ENCODE peak calls at places on chromosomes 6 and 20, in nine cellular contexts. P is A549, M is GM23248, L is pancreas, B is heart left ventricle, R is heart right ventricle, O is neuronal stem cell, S is right cardiac atrium, N is tibial artery. W is an unnamed sample.
A peak's percentile ranks its signal among the peaks of the same experiment; 100 is the strongest.

GRCh38 chr6:160293844-160294243 is 35.2 kb upstream of the SLC22A2 start:
- DNase-seq in P (no peak), M (no peak), L (no peak), B (no peak), R (no peak), O (no peak), S (no peak), N (peak; percentile 73), W (no peak)

GRCh38 chr6:13360671-13361540 is 32.6 kb upstream of the TBC1D7 start:
- DNase-seq in P (no peak), M (no peak), L (no peak), B (peak; percentile 59), R (peak; percentile 55), O (no peak), S (peak; percentile 83), N (no peak), W (no peak)

GRCh38 chr6:163828038-163828790 is 413.7 kb downstream of the QKI start:
- DNase-seq in P (no peak), M (peak; percentile 56), L (no peak), B (no peak), R (no peak), O (no peak), S (peak; percentile 83), N (no peak), W (no peak)

GRCh38 chr6:108175592-108176279 is 9.9 kb downstream of the NR2E1 start:
- DNase-seq in P (no peak), M (no peak), L (peak; percentile 75), B (no peak), R (no peak), O (no peak), S (no peak), N (no peak), W (no peak)

GRCh38 chr20:58439974-58440767 is 51.1 kb downstream of the VAPB start:
- DNase-seq in P (no peak), M (no peak), L (no peak), B (no peak), R (no peak), O (no peak), S (no peak), N (no peak), W (no peak)

GRCh38 chr6:129240492-129240853 is 357.5 kb downstream of the LAMA2 start:
- DNase-seq in P (no peak), M (no peak), L (no peak), B (no peak), R (no peak), O (no peak), S (no peak), N (no peak), W (no peak)

GRCh38 chr6:144248470-144249301 is 36.4 kb upstream of the UTRN start:
- DNase-seq in P (no peak), M (peak; percentile 92), L (no peak), B (no peak), R (no peak), O (no peak), S (no peak), N (no peak), W (no peak)

GRCh38 chr20:54132612-54133433 is 41.0 kb downstream of the CYP24A1 start:
- DNase-seq in P (peak; percentile 96), M (peak; percentile 98), L (no peak), B (no peak), R (no peak), O (peak; percentile 35), S (no peak), N (no peak), W (no peak)

GRCh38 chr6:28922004-28922840 is 1.6 kb downstream of the TRIM27 start:
- DNase-seq in P (peak; percentile 68), M (peak; percentile 73), L (no peak), B (no peak), R (no peak), O (no peak), S (no peak), N (no peak), W (no peak)

GRCh38 chr20:38145094-38146075 is 19.7 kb downstream of the TGM2 start:
- DNase-seq in P (peak; percentile 62), M (peak; percentile 66), L (peak; percentile 13), B (no peak), R (no peak), O (no peak), S (peak; percentile 67), N (no peak), W (no peak)

DNA sequence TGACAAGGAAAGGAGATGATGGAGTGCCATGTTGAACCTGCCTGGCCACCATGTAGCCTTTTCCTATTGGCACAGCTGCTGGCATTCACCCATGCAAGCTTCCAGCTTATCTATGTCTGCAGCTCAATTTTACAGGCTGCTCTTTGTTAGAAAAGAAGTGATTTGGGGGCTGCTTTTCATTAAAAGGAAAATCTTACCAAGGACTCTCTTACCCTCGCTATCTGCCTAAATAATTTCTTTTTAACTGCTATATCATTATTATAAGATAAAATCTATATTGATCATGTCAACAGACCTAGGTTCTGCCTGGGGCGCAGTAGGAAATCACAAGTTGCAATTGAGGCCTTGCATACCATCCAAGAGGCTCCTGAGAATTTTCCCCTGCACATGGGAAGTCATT is 167.2 kb downstream of the SYNDIG1 start:
- DNase-seq in P (no peak), M (no peak), L (no peak), B (no peak), R (no peak), O (no peak), S (no peak), N (no peak), W (no peak)
- H3K4me1 ChIP-seq in P (peaks cover 22% of the 10 kb centered on the region), M (peaks cover 6% of the 10 kb centered on the region), L (no peaks in the 10 kb centered on the region), B (peaks cover 6% of the 10 kb centered on the region), R (peaks cover 6% of the 10 kb centered on the region), O (peaks cover 2% of the 10 kb centered on the region), S (no peaks in the 10 kb centered on the region), N (no peaks in the 10 kb centered on the region), W (no peaks in the 10 kb centered on the region)

DNA sequence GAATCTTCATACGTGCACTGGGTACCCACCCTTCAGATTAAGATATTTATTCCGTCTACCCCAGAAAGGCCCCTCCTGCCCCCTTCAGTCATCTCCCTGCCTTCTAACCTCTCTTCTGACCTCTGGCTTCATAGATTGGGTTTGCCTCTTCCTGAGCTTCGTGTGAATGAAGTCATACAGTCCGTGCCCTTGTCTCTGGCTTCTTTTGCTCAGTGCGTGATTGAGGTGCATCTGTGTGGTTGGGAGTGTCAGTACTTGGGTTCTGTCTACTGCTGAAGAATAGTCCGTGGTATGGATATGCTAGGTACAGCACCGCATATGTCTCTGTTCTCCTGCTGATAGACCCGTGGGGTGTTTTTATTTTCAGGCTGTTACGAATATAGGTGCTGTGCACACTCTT is 157.8 kb upstream of the RNF24 start:
- DNase-seq in P (no peak), M (no peak), L (no peak), B (no peak), R (no peak), O (no peak), S (no peak), N (no peak), W (no peak)
- H3K4me1 ChIP-seq in P (peaks cover 62% of the 10 kb centered on the region), M (peaks cover 11% of the 10 kb centered on the region), L (peaks cover 13% of the 10 kb centered on the region), B (peaks cover 10% of the 10 kb centered on the region), R (peaks cover 23% of the 10 kb centered on the region), O (peaks cover 21% of the 10 kb centered on the region), S (peaks cover 7% of the 10 kb centered on the region), N (peaks cover 20% of the 10 kb centered on the region), W (no peaks in the 10 kb centered on the region)

GRCh38 chr6:33429745-33430042 is 9.8 kb downstream of the SYNGAP1 start:
- DNase-seq in P (no peak), M (no peak), L (no peak), B (no peak), R (no peak), O (no peak), S (no peak), N (no peak), W (no peak)

GRCh38 chr6:33428891-33429744 is 9.3 kb downstream of the SYNGAP1 start:
- DNase-seq in P (no peak), M (no peak), L (no peak), B (no peak), R (no peak), O (no peak), S (peak; percentile 34), N (peak; percentile 58), W (no peak)

GRCh38 chr6:33427585-33428218 is 7.8 kb downstream of the SYNGAP1 start:
- DNase-seq in P (peak; percentile 18), M (peak; percentile 72), L (peak; percentile 83), B (peak; percentile 59), R (peak; percentile 51), O (no peak), S (peak; percentile 87), N (peak; percentile 78), W (no peak)

GRCh38 chr6:33426590-33427563 is 7.0 kb downstream of the SYNGAP1 start:
- DNase-seq in P (peak; percentile 25), M (peak; percentile 62), L (no peak), B (no peak), R (no peak), O (no peak), S (no peak), N (peak; percentile 61), W (no peak)

GRCh38 chr6:33428219-33428890 is 8.5 kb downstream of the SYNGAP1 start:
- DNase-seq in P (peak; percentile 46), M (peak; percentile 75), L (peak; percentile 76), B (no peak), R (no peak), O (no peak), S (peak; percentile 68), N (peak; percentile 70), W (no peak)
- H3K4me1 ChIP-seq in P (peaks cover 46% of the 10 kb centered on the region), M (peaks cover 22% of the 10 kb centered on the region), L (peaks cover 8% of the 10 kb centered on the region), B (peaks cover 73% of the 10 kb centered on the region), R (peaks cover 77% of the 10 kb centered on the region), O (peaks cover 53% of the 10 kb centered on the region), S (peaks cover 17% of the 10 kb centered on the region), N (peaks cover 70% of the 10 kb centered on the region), W (peaks cover 11% of the 10 kb centered on the region)

GRCh38 chr6:111600588-111601440 is 4.9 kb downstream of the TRAF3IP2 start:
- DNase-seq in P (no peak), M (peak; percentile 76), L (no peak), B (no peak), R (no peak), O (no peak), S (no peak), N (no peak), W (no peak)
- H3K4me1 ChIP-seq in P (peaks cover 47% of the 10 kb centered on the region), M (peaks cover 51% of the 10 kb centered on the region), L (peaks cover 44% of the 10 kb centered on the region), B (peaks cover 81% of the 10 kb centered on the region), R (peaks cover 80% of the 10 kb centered on the region), O (peaks cover 15% of the 10 kb centered on the region), S (peaks cover 18% of the 10 kb centered on the region), N (peaks cover 67% of the 10 kb centered on the region), W (peaks cover 15% of the 10 kb centered on the region)

GRCh38 chr6:149305372-149305771 is 12.1 kb upstream of the TAB2 start:
- DNase-seq in P (no peak), M (no peak), L (no peak), B (no peak), R (no peak), O (no peak), S (no peak), N (no peak), W (no peak)
- H3K4me1 ChIP-seq in P (peaks cover 17% of the 10 kb centered on the region), M (peaks cover 18% of the 10 kb centered on the region), L (peaks cover 3% of the 10 kb centered on the region), B (no peaks in the 10 kb centered on the region), R (no peaks in the 10 kb centered on the region), O (no peaks in the 10 kb centered on the region), S (no peaks in the 10 kb centered on the region), N (no peaks in the 10 kb centered on the region), W (no peaks in the 10 kb centered on the region)

GRCh38 chr20:5172903-5173463 is 46.2 kb downstream of the CDS2 start:
- DNase-seq in P (no peak), M (no peak), L (no peak), B (no peak), R (no peak), O (no peak), S (no peak), N (no peak), W (no peak)
- H3K4me1 ChIP-seq in P (peaks cover 12% of the 10 kb centered on the region), M (peaks cover 10% of the 10 kb centered on the region), L (no peaks in the 10 kb centered on the region), B (peaks cover 97% of the 10 kb centered on the region), R (peaks cover 100% of the 10 kb centered on the region), O (peaks cover 28% of the 10 kb centered on the region), S (peaks cover 47% of the 10 kb centered on the region), N (peaks cover 55% of the 10 kb centered on the region), W (no peaks in the 10 kb centered on the region)